ENCODE peak calls at places on chromosomes 7 and 10, in ten cellular contexts. One of them, this sample, is unnamed.

GRCh38 chr10:34884272-34884952 is 69.3 kb upstream of the PARD3 start:
- DNase-seq in BJ: no peak
- DNase-seq in psoas muscle: no peak
- DNase-seq in HepG2: no peak
- DNase-seq in astrocyte: no peak
- DNase-seq in A549: no peak
- DNase-seq in HFF-Myc: no peak
- DNase-seq in CD8-positive, alpha-beta T cell: no peak
- DNase-seq in adrenal gland: no peak
- DNase-seq in vagina: no peak
- DNase-seq in this sample: no peak

GRCh38 chr7:77782383-77782782 is 15.9 kb downstream of the TMEM60 start:
- DNase-seq in BJ: no peak
- DNase-seq in psoas muscle: no peak
- DNase-seq in HepG2: no peak
- DNase-seq in astrocyte: no peak
- DNase-seq in A549: no peak
- DNase-seq in HFF-Myc: no peak
- DNase-seq in CD8-positive, alpha-beta T cell: no peak
- DNase-seq in adrenal gland: no peak
- DNase-seq in vagina: no peak
- DNase-seq in this sample: no peak

GRCh38 chr7:68425377-68425776 is 1172.9 kb upstream of the AUTS2 start:
- DNase-seq in BJ: no peak
- DNase-seq in psoas muscle: no peak
- DNase-seq in HepG2: no peak
- DNase-seq in astrocyte: no peak
- DNase-seq in A549: peak; percentile 46
- DNase-seq in HFF-Myc: no peak
- DNase-seq in CD8-positive, alpha-beta T cell: no peak
- DNase-seq in adrenal gland: no peak
- DNase-seq in vagina: no peak
- DNase-seq in this sample: no peak

GRCh38 chr7:44143606-44144250 is 2.6 kb upstream of the MYL7 start:
- DNase-seq in BJ: no peak
- DNase-seq in psoas muscle: peak; percentile 15
- DNase-seq in HepG2: no peak
- DNase-seq in astrocyte: no peak
- DNase-seq in A549: no peak
- DNase-seq in HFF-Myc: no peak
- DNase-seq in CD8-positive, alpha-beta T cell: no peak
- DNase-seq in adrenal gland: no peak
- DNase-seq in vagina: no peak
- DNase-seq in this sample: peak; percentile 40

GRCh38 chr10:88991161-88991899 is 732 bp downstream of the FAS start:
- DNase-seq in BJ: no peak
- DNase-seq in psoas muscle: peak; percentile 78
- DNase-seq in HepG2: peak; percentile 54
- DNase-seq in astrocyte: peak; percentile 70
- DNase-seq in A549: peak; percentile 45
- DNase-seq in HFF-Myc: no peak
- DNase-seq in CD8-positive, alpha-beta T cell: peak; percentile 63
- DNase-seq in adrenal gland: peak; percentile 89
- DNase-seq in vagina: no peak
- DNase-seq in this sample: peak; percentile 85

GRCh38 chr10:22434521-22434920 is 89.2 kb downstream of the SPAG6 start:
- DNase-seq in BJ: no peak
- DNase-seq in psoas muscle: no peak
- DNase-seq in HepG2: no peak
- DNase-seq in astrocyte: no peak
- DNase-seq in A549: no peak
- DNase-seq in HFF-Myc: no peak
- DNase-seq in CD8-positive, alpha-beta T cell: no peak
- DNase-seq in adrenal gland: no peak
- DNase-seq in vagina: no peak
- DNase-seq in this sample: no peak

GRCh38 chr10:79372871-79373270 is 25.6 kb downstream of the PPIF start:
- DNase-seq in BJ: no peak
- DNase-seq in psoas muscle: peak; percentile 32
- DNase-seq in HepG2: no peak
- DNase-seq in astrocyte: no peak
- DNase-seq in A549: no peak
- DNase-seq in HFF-Myc: no peak
- DNase-seq in CD8-positive, alpha-beta T cell: no peak
- DNase-seq in adrenal gland: no peak
- DNase-seq in vagina: peak; percentile 71
- DNase-seq in this sample: no peak

GRCh38 chr7:134669845-134670373 is 23.3 kb downstream of the BPGM start:
- DNase-seq in BJ: no peak
- DNase-seq in psoas muscle: peak; percentile 68
- DNase-seq in HepG2: no peak
- DNase-seq in astrocyte: peak; percentile 91
- DNase-seq in A549: peak; percentile 73
- DNase-seq in HFF-Myc: peak; percentile 84
- DNase-seq in CD8-positive, alpha-beta T cell: peak; percentile 84
- DNase-seq in adrenal gland: peak; percentile 88
- DNase-seq in vagina: no peak
- DNase-seq in this sample: no peak

GRCh38 chr10:15621116-15621515 is 98.6 kb downstream of the ITGA8 start:
- DNase-seq in BJ: no peak
- DNase-seq in psoas muscle: no peak
- DNase-seq in HepG2: no peak
- DNase-seq in astrocyte: no peak
- DNase-seq in A549: no peak
- DNase-seq in HFF-Myc: no peak
- DNase-seq in CD8-positive, alpha-beta T cell: no peak
- DNase-seq in adrenal gland: no peak
- DNase-seq in vagina: no peak
- DNase-seq in this sample: no peak

GRCh38 chr7:131111-132094 is 61.0 kb upstream of the FAM20C start:
- DNase-seq in BJ: no peak
- DNase-seq in psoas muscle: no peak
- DNase-seq in HepG2: no peak
- DNase-seq in astrocyte: peak; percentile 29
- DNase-seq in A549: no peak
- DNase-seq in HFF-Myc: no peak
- DNase-seq in CD8-positive, alpha-beta T cell: no peak
- DNase-seq in adrenal gland: peak; percentile 68
- DNase-seq in vagina: no peak
- DNase-seq in this sample: no peak

GRCh38 chr7:132004528-132004927 is 448.1 kb upstream of the PODXL start:
- DNase-seq in BJ: no peak
- DNase-seq in psoas muscle: no peak
- DNase-seq in HepG2: no peak
- DNase-seq in astrocyte: peak; percentile 34
- DNase-seq in A549: peak; percentile 9
- DNase-seq in HFF-Myc: no peak
- DNase-seq in CD8-positive, alpha-beta T cell: no peak
- DNase-seq in adrenal gland: peak; percentile 84
- DNase-seq in vagina: peak; percentile 79
- DNase-seq in this sample: no peak

GRCh38 chr10:29608476-29609301 is 26.1 kb downstream of the SVIL start:
- DNase-seq in BJ: no peak
- DNase-seq in psoas muscle: no peak
- DNase-seq in HepG2: no peak
- DNase-seq in astrocyte: no peak
- DNase-seq in A549: no peak
- DNase-seq in HFF-Myc: no peak
- DNase-seq in CD8-positive, alpha-beta T cell: no peak
- DNase-seq in adrenal gland: peak; percentile 38
- DNase-seq in vagina: no peak
- DNase-seq in this sample: no peak
- H3K4me3 ChIP-seq in BJ: no peak overlapping the region
- H3K4me3 ChIP-seq in psoas muscle: no peak overlapping the region
- H3K4me3 ChIP-seq in HepG2: no peak overlapping the region
- H3K4me3 ChIP-seq in astrocyte: no peak overlapping the region
- H3K4me3 ChIP-seq in A549: no peak overlapping the region
- H3K4me3 ChIP-seq in HFF-Myc: no peak overlapping the region
- H3K4me3 ChIP-seq in CD8-positive, alpha-beta T cell: no peak overlapping the region
- H3K4me3 ChIP-seq in adrenal gland: no peak overlapping the region
- H3K4me3 ChIP-seq in vagina: no peak overlapping the region
- H3K4me3 ChIP-seq in this sample: peak overlapping the region; percentile 11

DNA sequence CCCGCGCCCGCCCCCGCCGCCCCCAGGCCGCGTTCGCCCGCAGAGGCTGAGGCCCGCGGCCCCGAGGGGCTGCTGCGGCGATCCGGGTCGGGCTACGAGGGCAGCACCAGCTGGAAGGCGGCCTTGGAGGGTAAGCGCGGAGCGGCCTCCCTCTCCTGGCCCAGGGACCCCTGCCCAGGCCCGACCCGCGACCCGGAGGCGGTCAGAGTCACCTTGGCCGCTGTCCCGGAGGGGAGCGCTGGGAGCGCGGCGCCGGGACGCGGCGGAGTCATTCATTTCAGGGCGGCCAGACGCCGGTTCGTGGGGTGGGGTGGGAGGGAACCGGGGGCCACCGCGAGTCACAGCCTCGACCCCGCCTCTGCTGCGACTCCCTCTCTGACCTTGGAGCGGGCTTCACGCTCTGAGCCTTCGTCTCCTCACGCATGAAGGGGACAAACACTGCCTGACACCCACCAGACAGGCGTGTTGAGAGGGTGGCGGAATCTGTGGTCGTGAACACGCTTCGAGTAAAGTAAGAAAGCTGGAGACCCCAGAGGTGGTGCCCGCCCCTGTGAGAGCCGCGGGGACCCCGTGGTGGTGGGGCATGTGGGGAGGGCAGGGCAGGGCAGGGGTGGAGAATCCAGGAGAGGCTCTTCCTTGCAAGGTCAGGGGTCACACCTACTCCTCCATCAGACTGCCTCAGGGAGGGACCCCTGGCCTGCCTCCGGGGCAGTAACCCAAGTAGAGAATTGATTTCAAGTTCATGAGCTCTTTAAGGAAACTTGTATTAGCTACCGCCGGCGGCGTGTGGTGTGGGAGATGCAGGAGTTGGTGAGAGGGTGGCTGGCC is 717 bp downstream of the CLEC2L start:
- DNase-seq in BJ: no peak
- DNase-seq in psoas muscle: no peak
- DNase-seq in HepG2: no peak
- DNase-seq in astrocyte: no peak
- DNase-seq in A549: no peak
- DNase-seq in HFF-Myc: no peak
- DNase-seq in CD8-positive, alpha-beta T cell: no peak
- DNase-seq in adrenal gland: no peak
- DNase-seq in vagina: no peak
- DNase-seq in this sample: no peak
- H3K4me3 ChIP-seq in BJ: no peak overlapping the region
- H3K4me3 ChIP-seq in psoas muscle: peak overlapping the region; percentile 52
- H3K4me3 ChIP-seq in HepG2: no peak overlapping the region
- H3K4me3 ChIP-seq in astrocyte: no peak overlapping the region
- H3K4me3 ChIP-seq in A549: no peak overlapping the region
- H3K4me3 ChIP-seq in HFF-Myc: no peak overlapping the region
- H3K4me3 ChIP-seq in CD8-positive, alpha-beta T cell: no peak overlapping the region
- H3K4me3 ChIP-seq in adrenal gland: no peak overlapping the region
- H3K4me3 ChIP-seq in vagina: no peak overlapping the region
- H3K4me3 ChIP-seq in this sample: peak overlapping the region; percentile 56

GRCh38 chr10:130137659-130138478 is 1.7 kb downstream of the GLRX3 start:
- DNase-seq in BJ: no peak
- DNase-seq in psoas muscle: no peak
- DNase-seq in HepG2: no peak
- DNase-seq in astrocyte: no peak
- DNase-seq in A549: no peak
- DNase-seq in HFF-Myc: no peak
- DNase-seq in CD8-positive, alpha-beta T cell: no peak
- DNase-seq in adrenal gland: no peak
- DNase-seq in vagina: no peak
- DNase-seq in this sample: no peak
- H3K4me3 ChIP-seq in BJ: peak overlapping the region; percentile 88
- H3K4me3 ChIP-seq in psoas muscle: peak overlapping the region; percentile 100
- H3K4me3 ChIP-seq in HepG2: peak overlapping the region; percentile 66
- H3K4me3 ChIP-seq in astrocyte: peak overlapping the region; percentile 92
- H3K4me3 ChIP-seq in A549: peak overlapping the region; percentile 98
- H3K4me3 ChIP-seq in HFF-Myc: peak overlapping the region; percentile 83
- H3K4me3 ChIP-seq in CD8-positive, alpha-beta T cell: peak overlapping the region; percentile 76
- H3K4me3 ChIP-seq in adrenal gland: no peak overlapping the region
- H3K4me3 ChIP-seq in vagina: peak overlapping the region; percentile 79
- H3K4me3 ChIP-seq in this sample: peak overlapping the region; percentile 91

GRCh38 chr7:139487366-139488080 is 4.0 kb upstream of the KLRG2 start:
- DNase-seq in BJ: no peak
- DNase-seq in psoas muscle: no peak
- DNase-seq in HepG2: no peak
- DNase-seq in astrocyte: no peak
- DNase-seq in A549: no peak
- DNase-seq in HFF-Myc: no peak
- DNase-seq in CD8-positive, alpha-beta T cell: no peak
- DNase-seq in adrenal gland: no peak
- DNase-seq in vagina: no peak
- DNase-seq in this sample: no peak

GRCh38 chr7:139482122-139482521 is 1.4 kb downstream of the KLRG2 start:
- DNase-seq in BJ: no peak
- DNase-seq in psoas muscle: no peak
- DNase-seq in HepG2: no peak
- DNase-seq in astrocyte: no peak
- DNase-seq in A549: no peak
- DNase-seq in HFF-Myc: no peak
- DNase-seq in CD8-positive, alpha-beta T cell: no peak
- DNase-seq in adrenal gland: no peak
- DNase-seq in vagina: no peak
- DNase-seq in this sample: no peak

GRCh38 chr7:139481364-139481763 is 2.1 kb downstream of the KLRG2 start:
- DNase-seq in BJ: no peak
- DNase-seq in psoas muscle: no peak
- DNase-seq in HepG2: no peak
- DNase-seq in astrocyte: no peak
- DNase-seq in A549: no peak
- DNase-seq in HFF-Myc: no peak
- DNase-seq in CD8-positive, alpha-beta T cell: no peak
- DNase-seq in adrenal gland: no peak
- DNase-seq in vagina: no peak
- DNase-seq in this sample: no peak

GRCh38 chr7:139479620-139480019 is 3.9 kb downstream of the KLRG2 start:
- DNase-seq in BJ: no peak
- DNase-seq in psoas muscle: no peak
- DNase-seq in HepG2: no peak
- DNase-seq in astrocyte: no peak
- DNase-seq in A549: no peak
- DNase-seq in HFF-Myc: no peak
- DNase-seq in CD8-positive, alpha-beta T cell: no peak
- DNase-seq in adrenal gland: no peak
- DNase-seq in vagina: no peak
- DNase-seq in this sample: no peak

DNA sequence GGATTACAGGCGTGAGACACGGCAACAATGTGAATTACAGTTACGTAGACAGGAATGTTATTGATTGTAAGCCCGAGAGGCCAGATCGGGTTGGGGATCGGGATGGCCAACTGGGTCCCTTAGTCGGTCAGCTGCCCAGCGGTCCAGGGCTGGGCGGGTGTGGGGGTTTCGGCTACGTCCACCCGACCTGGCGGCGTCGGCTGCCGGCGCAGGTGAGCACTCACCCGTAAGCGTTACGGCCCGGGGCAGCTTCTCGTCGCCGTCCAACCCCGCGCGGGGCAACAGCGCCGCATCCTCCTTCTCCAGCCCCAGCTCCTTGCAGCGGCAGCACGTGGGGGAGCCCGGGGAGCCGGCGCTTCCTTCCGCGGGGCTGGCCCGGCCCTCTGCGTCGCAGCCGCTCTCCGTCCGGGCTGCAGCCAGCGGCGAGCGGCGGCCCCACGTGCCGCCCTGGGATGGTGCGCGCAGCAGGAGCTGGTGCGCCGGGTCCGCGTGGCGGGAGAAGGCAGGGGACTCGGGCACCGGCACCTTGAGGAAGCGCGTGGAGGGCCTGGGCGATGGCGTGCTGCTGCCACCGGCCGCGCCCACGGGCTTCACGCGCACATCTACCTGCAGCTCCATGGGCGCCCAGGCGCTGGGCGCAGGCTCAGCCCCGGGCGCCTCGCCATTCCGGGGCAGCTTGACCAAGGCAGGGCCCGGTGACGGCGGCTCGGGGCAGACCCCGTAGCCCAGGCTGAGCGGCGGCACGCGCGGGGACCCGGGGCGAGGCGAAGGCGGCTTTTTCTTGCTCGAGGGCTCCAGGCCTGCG is 609 bp downstream of the KLRG2 start:
- DNase-seq in BJ: no peak
- DNase-seq in psoas muscle: no peak
- DNase-seq in HepG2: no peak
- DNase-seq in astrocyte: no peak
- DNase-seq in A549: peak; percentile 37
- DNase-seq in HFF-Myc: no peak
- DNase-seq in CD8-positive, alpha-beta T cell: no peak
- DNase-seq in adrenal gland: no peak
- DNase-seq in vagina: no peak
- DNase-seq in this sample: no peak
- H3K4me3 ChIP-seq in BJ: no peak overlapping the region
- H3K4me3 ChIP-seq in psoas muscle: peak overlapping the region; percentile 56
- H3K4me3 ChIP-seq in HepG2: no peak overlapping the region
- H3K4me3 ChIP-seq in astrocyte: no peak overlapping the region
- H3K4me3 ChIP-seq in A549: peak overlapping the region; percentile 51
- H3K4me3 ChIP-seq in HFF-Myc: peak overlapping the region; percentile 25
- H3K4me3 ChIP-seq in CD8-positive, alpha-beta T cell: peak overlapping the region; percentile 41
- H3K4me3 ChIP-seq in adrenal gland: no peak overlapping the region
- H3K4me3 ChIP-seq in vagina: peak overlapping the region; percentile 50
- H3K4me3 ChIP-seq in this sample: peak overlapping the region; percentile 68